ENCODE peak calls at places on chromosomes 2 and 18, in seven cellular contexts. W, R, M, O, J, I and F are unnamed samples.

GRCh38 chr2:70374616-70375015 is 72.7 kb upstream of the FAM136A start:
- DNase-seq in W (no peak), R (no peak), M (no peak), O (no peak), J (no peak), I (no peak), F (no peak)

GRCh38 chr2:200944467-200945394 is 18.7 kb downstream of the ORC2 start:
- DNase-seq in W (peak), R (no peak), M (no peak), O (no peak), J (no peak), I (peak), F (peak)

GRCh38 chr18:79576686-79577351 is 102.8 kb upstream of the CTDP1 start:
- DNase-seq in W (peak), R (peak), M (no peak), O (no peak), J (no peak), I (no peak), F (no peak)

GRCh38 chr18:61199131-61199903 is 133.9 kb upstream of the CDH20 start:
- DNase-seq in W (no peak), R (no peak), M (no peak), O (no peak), J (no peak), I (peak), F (no peak)

GRCh38 chr2:147829106-147829505 is 15.7 kb upstream of the ACVR2A start:
- DNase-seq in W (peak), R (no peak), M (no peak), O (no peak), J (no peak), I (no peak), F (peak)

GRCh38 chr2:200399636-200400035 is 93.1 kb downstream of the SPATS2L start:
- DNase-seq in W (no peak), R (no peak), M (no peak), O (no peak), J (no peak), I (no peak), F (no peak)

GRCh38 chr2:120971866-120972265 is 236.2 kb downstream of the GLI2 start:
- DNase-seq in W (no peak), R (no peak), M (no peak), O (no peak), J (no peak), I (no peak), F (no peak)

GRCh38 chr2:241803387-241804325 is 5.3 kb upstream of the NEU4 start:
- DNase-seq in W (peak), R (peak), M (no peak), O (no peak), J (no peak), I (no peak), F (no peak)

GRCh38 chr2:138572318-138572717 is 70.7 kb downstream of the SPOPL start:
- DNase-seq in W (no peak), R (no peak), M (no peak), O (no peak), J (no peak), I (no peak), F (no peak)

GRCh38 chr18:71398530-71398929 is 1109.7 kb downstream of the SOCS6 start:
- DNase-seq in W (no peak), R (peak), M (peak), O (no peak), J (peak), I (no peak), F (no peak)

GRCh38 chr2:216222650-216223352 is 113.7 kb downstream of the XRCC5 start:
- DNase-seq in W (peak), R (peak), M (peak), O (no peak), J (no peak), I (no peak), F (peak)

GRCh38 chr2:28391564-28392296 is 928 bp upstream of the FOSL2 start:
- DNase-seq in W (peak), R (peak), M (peak), O (no peak), J (peak), I (peak), F (peak)

GRCh38 chr2:172985139-172985874 is 90.3 kb upstream of the MAP3K20 start:
- DNase-seq in W (peak), R (no peak), M (peak), O (no peak), J (no peak), I (peak), F (peak)

GRCh38 chr18:23693849-23694248 is 4.6 kb downstream of the LAMA3 start:
- DNase-seq in W (no peak), R (no peak), M (no peak), O (no peak), J (no peak), I (no peak), F (no peak)

GRCh38 chr2:2740238-2740775 is 409.2 kb upstream of the MYT1L start:
- DNase-seq in W (no peak), R (no peak), M (no peak), O (no peak), J (no peak), I (no peak), F (no peak)

GRCh38 chr18:58183226-58183625 is 139.2 kb downstream of the NEDD4L start:
- DNase-seq in W (no peak), R (no peak), M (no peak), O (no peak), J (no peak), I (no peak), F (no peak)

GRCh38 chr2:12010779-12011178 is 264.3 kb downstream of the LPIN1 start:
- DNase-seq in W (no peak), R (no peak), M (no peak), O (no peak), J (no peak), I (no peak), F (no peak)

GRCh38 chr2:12010059-12010458 is 263.6 kb downstream of the LPIN1 start:
- DNase-seq in W (no peak), R (no peak), M (no peak), O (no peak), J (no peak), I (no peak), F (no peak)

GRCh38 chr2:12007282-12007681 is 260.9 kb downstream of the LPIN1 start:
- DNase-seq in W (no peak), R (no peak), M (peak), O (no peak), J (no peak), I (no peak), F (no peak)

GRCh38 chr2:12008425-12009061 is 262.1 kb downstream of the LPIN1 start:
- DNase-seq in W (peak), R (no peak), M (no peak), O (no peak), J (no peak), I (no peak), F (peak)

DNA sequence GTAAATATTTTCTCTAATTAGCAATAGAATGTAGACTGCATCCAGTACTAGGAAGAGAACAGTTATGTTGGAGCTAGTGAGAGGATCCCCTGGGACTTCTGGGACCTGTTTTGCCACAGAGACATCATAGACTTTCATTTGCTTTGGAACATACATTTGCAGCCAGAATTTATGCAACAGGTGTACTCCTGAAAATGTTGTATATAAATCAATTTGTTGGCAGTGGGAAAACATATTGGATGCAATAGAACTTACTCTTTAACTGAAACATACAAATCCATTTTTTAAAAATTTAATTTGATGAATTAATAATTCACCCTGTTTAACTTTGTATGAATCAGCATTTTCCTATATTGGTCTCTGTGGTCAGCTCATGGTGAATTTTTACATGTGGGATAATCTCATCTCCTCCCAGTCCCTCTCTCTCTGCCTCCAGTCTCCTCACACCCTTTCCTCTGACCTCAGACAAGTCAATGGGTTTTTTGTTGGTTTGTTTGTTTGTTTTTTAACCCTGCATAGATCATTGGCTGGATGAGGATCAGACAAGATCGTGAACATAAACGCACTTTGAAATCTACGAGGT is 263.0 kb downstream of the LPIN1 start:
- DNase-seq in W (no peak), R (no peak), M (no peak), O (no peak), J (no peak), I (no peak), F (no peak)
- H2BK120ac ChIP-seq in W (no peak), R (no peak), M (no peak), O (no peak), J (no peak), I (no peak), F (no peak)

GRCh38 chr2:222336931-222337330 is 38.1 kb upstream of the PAX3 start:
- DNase-seq in W (no peak), R (no peak), M (no peak), O (no peak), J (no peak), I (no peak), F (no peak)

GRCh38 chr2:222341328-222341727 is 42.5 kb upstream of the PAX3 start:
- DNase-seq in W (no peak), R (no peak), M (no peak), O (no peak), J (no peak), I (no peak), F (no peak)

GRCh38 chr2:222336442-222336841 is 37.6 kb upstream of the PAX3 start:
- DNase-seq in W (no peak), R (no peak), M (peak), O (no peak), J (no peak), I (no peak), F (no peak)

GRCh38 chr2:222334914-222335313 is 36.1 kb upstream of the PAX3 start:
- DNase-seq in W (no peak), R (no peak), M (no peak), O (no peak), J (no peak), I (no peak), F (no peak)

DNA sequence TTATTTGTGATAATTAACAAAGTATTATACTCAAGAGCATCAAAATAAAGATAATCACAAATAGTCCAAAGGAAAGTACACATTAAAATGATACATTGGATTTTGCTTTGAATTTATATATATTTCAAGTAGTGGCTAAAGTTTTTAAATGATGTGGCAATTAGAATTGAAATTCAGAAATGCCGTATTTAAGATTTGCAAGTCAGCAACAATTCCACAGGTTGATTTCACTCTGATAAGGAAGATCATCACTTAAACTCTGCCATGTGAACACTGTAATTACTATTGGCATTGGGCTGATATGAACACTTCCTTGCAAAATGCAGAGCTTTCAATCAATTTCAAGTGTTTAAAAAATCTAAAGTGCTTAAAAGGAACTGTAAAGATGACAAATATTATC is 39.6 kb upstream of the PAX3 start:
- DNase-seq in W (no peak), R (no peak), M (no peak), O (no peak), J (no peak), I (no peak), F (no peak)
- H2BK120ac ChIP-seq in W (no peak), R (no peak), M (no peak), O (no peak), J (no peak), I (no peak), F (no peak)

DNA sequence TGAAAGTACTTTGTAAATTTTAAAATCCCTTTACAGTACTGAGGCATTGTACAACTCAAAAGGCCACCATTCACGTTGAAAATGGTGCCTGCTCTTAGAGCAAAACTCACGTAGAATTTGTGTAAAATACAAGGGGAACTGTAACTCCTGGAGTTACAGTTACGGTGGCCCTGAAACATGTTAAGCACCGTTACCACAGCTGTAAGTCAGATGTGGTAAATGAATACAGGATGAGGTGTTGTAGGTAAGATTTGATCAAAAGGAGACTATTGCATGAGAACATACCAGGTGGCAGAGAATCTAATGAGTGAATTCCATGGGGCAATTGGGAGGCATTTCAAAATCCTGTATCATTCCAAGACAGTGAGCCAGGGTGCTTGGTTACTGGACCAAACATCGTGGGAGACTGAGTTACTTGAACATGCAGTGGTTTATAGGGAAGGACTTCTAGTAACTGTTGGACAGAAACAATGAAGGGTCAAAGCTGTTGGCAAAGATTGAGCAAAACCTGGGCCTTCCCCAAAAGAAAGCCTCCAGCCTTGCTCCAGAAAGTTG is 535.8 kb upstream of the POU3F3 start:
- DNase-seq in W (no peak), R (no peak), M (no peak), O (no peak), J (no peak), I (peak), F (no peak)
- H2BK120ac ChIP-seq in W (no peak), R (no peak), M (no peak), O (no peak), J (no peak), I (no peak), F (no peak)

GRCh38 chr2:37376421-37377186 is 32.2 kb downstream of the QPCT start:
- DNase-seq in W (peak), R (no peak), M (no peak), O (no peak), J (no peak), I (no peak), F (no peak)
- H2BK120ac ChIP-seq in W (no peak), R (no peak), M (peak), O (no peak), J (no peak), I (no peak), F (no peak)

DNA sequence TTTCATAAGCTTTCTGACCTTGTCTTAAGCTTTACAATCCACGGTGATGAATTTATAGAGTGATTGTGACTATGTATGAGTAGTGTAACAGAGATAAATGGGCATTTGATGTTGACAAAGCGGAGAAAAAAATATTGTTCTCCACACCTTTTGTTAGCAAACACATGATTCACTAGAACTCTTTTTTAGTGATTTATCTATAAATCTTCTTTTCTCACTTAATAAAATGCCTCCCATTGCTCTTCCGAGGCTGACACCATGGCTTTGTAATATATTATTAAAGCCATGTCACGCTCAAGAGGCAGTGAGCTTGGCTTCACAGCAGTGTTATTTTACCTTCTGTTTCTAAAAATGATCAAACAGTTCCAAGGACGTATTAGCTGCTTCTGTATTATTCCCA is 221.1 kb upstream of the LINC00305 start:
- DNase-seq in W (no peak), R (no peak), M (no peak), O (no peak), J (no peak), I (no peak), F (no peak)
- H2BK120ac ChIP-seq in W (no peak), R (no peak), M (no peak), O (no peak), J (no peak), I (no peak), F (no peak)

DNA sequence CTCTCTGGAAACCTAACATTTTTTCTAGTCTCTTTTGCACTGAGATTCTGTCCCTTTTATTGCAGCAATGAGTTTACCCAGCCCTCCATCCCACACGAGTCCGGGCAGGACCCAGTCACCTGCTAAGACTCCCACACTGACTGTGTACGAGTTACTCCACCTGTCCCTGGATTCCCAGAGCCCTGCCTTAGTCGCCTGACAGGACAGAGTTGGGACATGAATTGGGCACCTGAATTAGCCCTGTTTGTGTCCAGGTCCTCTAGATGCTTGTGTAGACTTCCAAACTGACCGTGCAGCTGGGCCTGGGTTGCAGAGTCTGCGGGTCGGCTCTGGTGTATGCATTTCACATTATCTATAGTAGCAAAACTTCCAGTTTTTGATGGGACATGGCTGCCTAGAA is 238.7 kb downstream of the VAPA start:
- DNase-seq in W (no peak), R (no peak), M (no peak), O (no peak), J (no peak), I (no peak), F (no peak)
- H2BK120ac ChIP-seq in W (no peak), R (no peak), M (no peak), O (no peak), J (no peak), I (no peak), F (no peak)

DNA sequence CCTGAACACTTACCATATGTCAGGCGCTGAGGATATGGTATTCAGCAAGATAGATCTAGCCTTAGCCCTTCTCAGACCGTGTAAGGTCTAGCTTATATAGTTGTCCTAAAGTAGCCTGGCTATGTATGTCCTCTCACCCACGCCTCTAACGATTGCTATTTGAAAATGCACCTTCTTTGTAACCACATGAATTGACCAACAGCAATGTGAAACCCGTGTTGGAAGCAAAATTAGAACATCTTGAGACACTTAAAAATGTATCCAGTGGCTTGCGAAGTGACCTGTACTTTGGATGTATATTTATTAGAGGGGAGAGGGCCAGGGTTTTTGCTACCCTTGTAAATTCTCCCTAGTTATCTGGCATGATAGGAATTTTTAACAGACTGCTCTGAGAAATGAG is 860.0 kb upstream of the ZEB2 start:
- DNase-seq in W (no peak), R (no peak), M (no peak), O (no peak), J (no peak), I (no peak), F (peak)
- H2BK120ac ChIP-seq in W (no peak), R (no peak), M (no peak), O (no peak), J (no peak), I (no peak), F (no peak)

GRCh38 chr2:239378021-239378917 is 22.6 kb downstream of the HDAC4 start:
- DNase-seq in W (no peak), R (no peak), M (no peak), O (no peak), J (no peak), I (no peak), F (no peak)
- H2BK120ac ChIP-seq in W (no peak), R (no peak), M (no peak), O (no peak), J (no peak), I (no peak), F (no peak)

DNA sequence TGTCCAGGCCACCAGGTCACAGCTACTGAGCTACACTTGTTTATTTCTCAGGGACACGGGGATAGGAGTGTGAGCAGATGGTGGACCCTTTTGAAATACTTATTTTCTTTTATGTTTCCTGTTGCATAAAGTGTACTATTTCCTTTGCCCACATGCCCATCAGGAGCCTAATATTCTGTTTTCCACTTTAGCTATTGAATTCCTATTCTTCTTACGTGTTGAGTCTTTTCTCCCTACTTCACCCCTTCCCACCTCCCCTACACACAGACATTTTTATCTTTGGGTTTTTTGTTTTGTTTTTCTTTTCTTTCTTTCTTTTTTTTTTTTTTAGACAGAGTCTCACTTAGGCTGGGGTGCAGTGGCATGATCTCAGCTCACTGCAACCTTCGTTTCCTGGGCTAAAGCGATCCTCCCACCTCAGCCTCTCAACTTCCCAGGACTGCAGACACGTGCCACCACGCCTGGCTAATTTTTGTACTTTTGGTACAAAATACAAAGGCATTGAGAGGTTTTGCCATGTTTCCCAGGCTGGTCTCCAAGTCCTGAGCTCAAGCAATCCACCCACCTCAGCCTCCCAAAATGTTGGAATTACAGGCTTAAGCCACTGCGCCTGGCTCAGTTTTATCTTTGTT is 5.2 kb upstream of the GPR55 start:
- DNase-seq in W (no peak), R (peak), M (no peak), O (no peak), J (no peak), I (no peak), F (no peak)
- H2BK120ac ChIP-seq in W (no peak), R (no peak), M (no peak), O (no peak), J (no peak), I (no peak), F (no peak)

DNA sequence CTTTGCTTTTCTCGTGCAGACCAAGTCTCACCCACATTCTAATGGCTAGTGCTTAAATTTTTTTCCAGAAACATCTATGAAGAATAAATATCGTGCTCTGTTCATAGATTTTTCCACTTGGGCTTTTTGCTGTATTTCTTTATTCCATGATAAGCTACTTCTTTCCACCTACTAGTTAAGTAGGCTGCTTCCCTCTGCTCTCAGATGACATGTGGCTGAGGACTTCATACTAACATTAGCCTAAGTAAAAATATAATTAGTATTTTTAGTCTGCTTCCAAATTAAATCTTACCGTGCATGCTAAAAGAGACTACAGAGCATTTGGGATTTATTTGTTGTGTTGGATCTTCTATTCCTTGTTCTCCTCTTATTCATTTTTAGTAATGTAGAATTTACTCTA is 102.4 kb downstream of the SH3RF3 start:
- DNase-seq in W (no peak), R (no peak), M (no peak), O (no peak), J (no peak), I (no peak), F (no peak)
- H2BK120ac ChIP-seq in W (no peak), R (no peak), M (no peak), O (no peak), J (no peak), I (no peak), F (no peak)